ENCODE peak calls at places on chromosomes 7 and 10, in ten cellular contexts. One of them, this sample, is unnamed.

GRCh38 chr10:106519376-106520035 is 645.0 kb downstream of the SORCS1 start:
- DNase-seq in hepatocyte: no peak
- DNase-seq in heart left ventricle: no peak
- DNase-seq in thoracic aorta: no peak
- DNase-seq in astrocyte: no peak
- DNase-seq in ovary: no peak
- DNase-seq in uterus: no peak
- DNase-seq in A549: no peak
- DNase-seq in Panc1: no peak
- DNase-seq in body of pancreas: no peak
- DNase-seq in this sample: no peak

GRCh38 chr10:15879058-15879457 is 18.8 kb upstream of the MINDY3 start:
- DNase-seq in hepatocyte: peak; percentile 26
- DNase-seq in heart left ventricle: no peak
- DNase-seq in thoracic aorta: no peak
- DNase-seq in astrocyte: no peak
- DNase-seq in ovary: no peak
- DNase-seq in uterus: no peak
- DNase-seq in A549: peak; percentile 50
- DNase-seq in Panc1: no peak
- DNase-seq in body of pancreas: no peak
- DNase-seq in this sample: no peak

GRCh38 chr10:111082102-111082975 is 5.5 kb downstream of the ADRA2A start:
- DNase-seq in hepatocyte: no peak
- DNase-seq in heart left ventricle: no peak
- DNase-seq in thoracic aorta: no peak
- DNase-seq in astrocyte: no peak
- DNase-seq in ovary: no peak
- DNase-seq in uterus: no peak
- DNase-seq in A549: no peak
- DNase-seq in Panc1: no peak
- DNase-seq in body of pancreas: no peak
- DNase-seq in this sample: no peak

GRCh38 chr7:116674508-116675173 is 2.6 kb downstream of the MET start:
- DNase-seq in hepatocyte: no peak
- DNase-seq in heart left ventricle: no peak
- DNase-seq in thoracic aorta: no peak
- DNase-seq in astrocyte: peak; percentile 70
- DNase-seq in ovary: no peak
- DNase-seq in uterus: no peak
- DNase-seq in A549: peak; percentile 36
- DNase-seq in Panc1: no peak
- DNase-seq in body of pancreas: no peak
- DNase-seq in this sample: no peak

GRCh38 chr7:83060218-83060617 is 102.5 kb downstream of the PCLO start:
- DNase-seq in hepatocyte: no peak
- DNase-seq in heart left ventricle: peak; percentile 21
- DNase-seq in thoracic aorta: no peak
- DNase-seq in astrocyte: no peak
- DNase-seq in ovary: no peak
- DNase-seq in uterus: no peak
- DNase-seq in A549: no peak
- DNase-seq in Panc1: no peak
- DNase-seq in body of pancreas: peak; percentile 14
- DNase-seq in this sample: peak; percentile 13

GRCh38 chr10:35946556-35946955 is 304.5 kb upstream of the FZD8 start:
- DNase-seq in hepatocyte: no peak
- DNase-seq in heart left ventricle: no peak
- DNase-seq in thoracic aorta: no peak
- DNase-seq in astrocyte: no peak
- DNase-seq in ovary: no peak
- DNase-seq in uterus: no peak
- DNase-seq in A549: no peak
- DNase-seq in Panc1: no peak
- DNase-seq in body of pancreas: no peak
- DNase-seq in this sample: no peak

GRCh38 chr10:23088609-23089008 is 6.8 kb upstream of the MSRB2 start:
- DNase-seq in hepatocyte: no peak
- DNase-seq in heart left ventricle: no peak
- DNase-seq in thoracic aorta: no peak
- DNase-seq in astrocyte: no peak
- DNase-seq in ovary: no peak
- DNase-seq in uterus: no peak
- DNase-seq in A549: no peak
- DNase-seq in Panc1: no peak
- DNase-seq in body of pancreas: no peak
- DNase-seq in this sample: no peak

GRCh38 chr10:76033457-76034196 is 602.2 kb downstream of the LRMDA start:
- DNase-seq in hepatocyte: peak; percentile 48
- DNase-seq in heart left ventricle: no peak
- DNase-seq in thoracic aorta: no peak
- DNase-seq in astrocyte: peak; percentile 69
- DNase-seq in ovary: peak; percentile 30
- DNase-seq in uterus: no peak
- DNase-seq in A549: peak; percentile 84
- DNase-seq in Panc1: no peak
- DNase-seq in body of pancreas: peak; percentile 44
- DNase-seq in this sample: no peak

GRCh38 chr7:78543976-78544375 is 745.4 kb downstream of the PHTF2 start:
- DNase-seq in hepatocyte: no peak
- DNase-seq in heart left ventricle: no peak
- DNase-seq in thoracic aorta: no peak
- DNase-seq in astrocyte: no peak
- DNase-seq in ovary: no peak
- DNase-seq in uterus: no peak
- DNase-seq in A549: no peak
- DNase-seq in Panc1: no peak
- DNase-seq in body of pancreas: no peak
- DNase-seq in this sample: no peak

GRCh38 chr7:79282882-79283602 is 170.4 kb downstream of the MAGI2 start:
- DNase-seq in hepatocyte: no peak
- DNase-seq in heart left ventricle: no peak
- DNase-seq in thoracic aorta: no peak
- DNase-seq in astrocyte: peak; percentile 81
- DNase-seq in ovary: no peak
- DNase-seq in uterus: no peak
- DNase-seq in A549: no peak
- DNase-seq in Panc1: peak; percentile 84
- DNase-seq in body of pancreas: no peak
- DNase-seq in this sample: no peak

GRCh38 chr7:10888861-10889260 is 84.8 kb upstream of the PHF14 start:
- DNase-seq in hepatocyte: no peak
- DNase-seq in heart left ventricle: no peak
- DNase-seq in thoracic aorta: no peak
- DNase-seq in astrocyte: no peak
- DNase-seq in ovary: no peak
- DNase-seq in uterus: no peak
- DNase-seq in A549: no peak
- DNase-seq in Panc1: no peak
- DNase-seq in body of pancreas: no peak
- DNase-seq in this sample: no peak

GRCh38 chr10:96541921-96542320 is 28.2 kb upstream of the TLL2 start:
- DNase-seq in hepatocyte: no peak
- DNase-seq in heart left ventricle: no peak
- DNase-seq in thoracic aorta: no peak
- DNase-seq in astrocyte: peak; percentile 33
- DNase-seq in ovary: no peak
- DNase-seq in uterus: no peak
- DNase-seq in A549: no peak
- DNase-seq in Panc1: no peak
- DNase-seq in body of pancreas: no peak
- DNase-seq in this sample: no peak

GRCh38 chr7:134421998-134422397 is 36.9 kb downstream of the AKR1B1 start:
- DNase-seq in hepatocyte: no peak
- DNase-seq in heart left ventricle: no peak
- DNase-seq in thoracic aorta: no peak
- DNase-seq in astrocyte: no peak
- DNase-seq in ovary: no peak
- DNase-seq in uterus: no peak
- DNase-seq in A549: peak; percentile 86
- DNase-seq in Panc1: no peak
- DNase-seq in body of pancreas: no peak
- DNase-seq in this sample: no peak

GRCh38 chr7:51340029-51340838 is 23.6 kb upstream of the COBL start:
- DNase-seq in hepatocyte: peak; percentile 45
- DNase-seq in heart left ventricle: no peak
- DNase-seq in thoracic aorta: no peak
- DNase-seq in astrocyte: no peak
- DNase-seq in ovary: no peak
- DNase-seq in uterus: no peak
- DNase-seq in A549: no peak
- DNase-seq in Panc1: no peak
- DNase-seq in body of pancreas: peak; percentile 31
- DNase-seq in this sample: no peak

GRCh38 chr10:19048901-19049300 is 300 bp downstream of the MALRD1 start:
- DNase-seq in hepatocyte: no peak
- DNase-seq in heart left ventricle: no peak
- DNase-seq in thoracic aorta: no peak
- DNase-seq in astrocyte: no peak
- DNase-seq in ovary: no peak
- DNase-seq in uterus: no peak
- DNase-seq in A549: no peak
- DNase-seq in Panc1: no peak
- DNase-seq in body of pancreas: no peak
- DNase-seq in this sample: no peak

GRCh38 chr10:85612833-85613232 is 753.8 kb downstream of the GRID1 start:
- DNase-seq in hepatocyte: no peak
- DNase-seq in heart left ventricle: no peak
- DNase-seq in thoracic aorta: no peak
- DNase-seq in astrocyte: no peak
- DNase-seq in ovary: no peak
- DNase-seq in uterus: no peak
- DNase-seq in A549: no peak
- DNase-seq in Panc1: no peak
- DNase-seq in body of pancreas: no peak
- DNase-seq in this sample: no peak

GRCh38 chr10:73262105-73262730 is 9.8 kb upstream of the MRPS16 start:
- DNase-seq in hepatocyte: no peak
- DNase-seq in heart left ventricle: no peak
- DNase-seq in thoracic aorta: no peak
- DNase-seq in astrocyte: peak; percentile 80
- DNase-seq in ovary: no peak
- DNase-seq in uterus: no peak
- DNase-seq in A549: peak; percentile 68
- DNase-seq in Panc1: peak; percentile 85
- DNase-seq in body of pancreas: no peak
- DNase-seq in this sample: no peak

GRCh38 chr7:94973844-94974243 is 66.5 kb downstream of the PPP1R9A start:
- DNase-seq in hepatocyte: no peak
- DNase-seq in heart left ventricle: no peak
- DNase-seq in thoracic aorta: no peak
- DNase-seq in astrocyte: no peak
- DNase-seq in ovary: no peak
- DNase-seq in uterus: no peak
- DNase-seq in A549: no peak
- DNase-seq in Panc1: no peak
- DNase-seq in body of pancreas: no peak
- DNase-seq in this sample: no peak

GRCh38 chr10:131779661-131780394 is 121.0 kb upstream of the PPP2R2D start:
- DNase-seq in hepatocyte: no peak
- DNase-seq in heart left ventricle: no peak
- DNase-seq in thoracic aorta: no peak
- DNase-seq in astrocyte: no peak
- DNase-seq in ovary: no peak
- DNase-seq in uterus: no peak
- DNase-seq in A549: no peak
- DNase-seq in Panc1: no peak
- DNase-seq in body of pancreas: no peak
- DNase-seq in this sample: no peak

GRCh38 chr10:121595321-121595805 is 2.9 kb downstream of the FGFR2 start:
- DNase-seq in hepatocyte: no peak
- DNase-seq in heart left ventricle: no peak
- DNase-seq in thoracic aorta: no peak
- DNase-seq in astrocyte: peak; percentile 26
- DNase-seq in ovary: no peak
- DNase-seq in uterus: no peak
- DNase-seq in A549: no peak
- DNase-seq in Panc1: no peak
- DNase-seq in body of pancreas: no peak
- DNase-seq in this sample: no peak
- H3K27ac ChIP-seq in hepatocyte: peak overlapping the region; percentile 83
- H3K27ac ChIP-seq in heart left ventricle: no peak overlapping the region
- H3K27ac ChIP-seq in thoracic aorta: no peak overlapping the region
- H3K27ac ChIP-seq in astrocyte: no peak overlapping the region
- H3K27ac ChIP-seq in ovary: no peak overlapping the region
- H3K27ac ChIP-seq in uterus: peak overlapping the region; percentile 91
- H3K27ac ChIP-seq in A549: no peak overlapping the region
- H3K27ac ChIP-seq in Panc1: no peak overlapping the region
- H3K27ac ChIP-seq in body of pancreas: peak overlapping the region; percentile 22
- H3K27ac ChIP-seq in this sample: peak overlapping the region; percentile 70

DNA sequence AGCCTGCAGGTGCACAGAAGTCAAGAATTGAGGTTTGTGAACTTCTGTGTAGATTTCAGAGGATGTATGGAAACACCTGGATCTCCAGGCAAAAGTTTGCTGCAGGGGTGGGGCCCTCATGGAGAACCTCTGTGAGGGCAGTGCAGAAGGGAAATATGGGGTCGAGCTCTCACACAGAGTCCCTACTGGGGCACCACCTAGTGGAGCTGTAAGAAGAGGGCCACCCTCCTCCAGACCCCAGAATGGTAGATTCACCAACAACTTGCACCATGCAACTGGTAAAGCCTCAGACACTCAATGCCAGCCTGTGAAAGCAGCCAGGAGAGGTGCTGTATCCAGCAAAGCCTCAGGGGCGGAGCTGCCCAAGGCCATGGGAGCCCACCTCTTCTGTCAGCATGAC is 205.8 kb downstream of the CCSER2 start:
- DNase-seq in hepatocyte: no peak
- DNase-seq in heart left ventricle: no peak
- DNase-seq in thoracic aorta: no peak
- DNase-seq in astrocyte: no peak
- DNase-seq in ovary: no peak
- DNase-seq in uterus: no peak
- DNase-seq in A549: no peak
- DNase-seq in Panc1: no peak
- DNase-seq in body of pancreas: no peak
- DNase-seq in this sample: no peak
- TF ChIP-seq CTCF in hepatocyte: peak; percentile 11
- TF ChIP-seq CTCF in heart left ventricle: peak; percentile 28
- TF ChIP-seq CTCF in thoracic aorta: no peak
- TF ChIP-seq CTCF in astrocyte: no peak
- TF ChIP-seq CTCF in ovary: no peak
- TF ChIP-seq CTCF in uterus: no peak
- TF ChIP-seq CTCF in A549: peak; percentile 12
- TF ChIP-seq CTCF in Panc1: peak; percentile 48
- TF ChIP-seq CTCF in body of pancreas: peak; percentile 18
- TF ChIP-seq CTCF in this sample: peak; percentile 11

GRCh38 chr7:135573541-135573940 is 15.8 kb downstream of the NUP205 start:
- DNase-seq in hepatocyte: no peak
- DNase-seq in heart left ventricle: no peak
- DNase-seq in thoracic aorta: no peak
- DNase-seq in astrocyte: no peak
- DNase-seq in ovary: no peak
- DNase-seq in uterus: no peak
- DNase-seq in A549: no peak
- DNase-seq in Panc1: no peak
- DNase-seq in body of pancreas: no peak
- DNase-seq in this sample: no peak
- H3K27ac ChIP-seq in hepatocyte: no peak overlapping the region
- H3K27ac ChIP-seq in heart left ventricle: no peak overlapping the region
- H3K27ac ChIP-seq in thoracic aorta: no peak overlapping the region
- H3K27ac ChIP-seq in astrocyte: no peak overlapping the region
- H3K27ac ChIP-seq in ovary: no peak overlapping the region
- H3K27ac ChIP-seq in uterus: no peak overlapping the region
- H3K27ac ChIP-seq in A549: no peak overlapping the region
- H3K27ac ChIP-seq in Panc1: no peak overlapping the region
- H3K27ac ChIP-seq in body of pancreas: no peak overlapping the region
- H3K27ac ChIP-seq in this sample: no peak overlapping the region

GRCh38 chr10:120850911-120851865 is at the start of gene WDR11:
- DNase-seq in hepatocyte: peak; percentile 94
- DNase-seq in heart left ventricle: peak; percentile 89
- DNase-seq in thoracic aorta: peak; percentile 60
- DNase-seq in astrocyte: peak; percentile 87
- DNase-seq in ovary: peak; percentile 80
- DNase-seq in uterus: peak; percentile 86
- DNase-seq in A549: peak; percentile 75
- DNase-seq in Panc1: peak; percentile 62
- DNase-seq in body of pancreas: peak; percentile 89
- DNase-seq in this sample: peak; percentile 93
- TF ChIP-seq CTCF in hepatocyte: no peak
- TF ChIP-seq CTCF in heart left ventricle: no peak
- TF ChIP-seq CTCF in thoracic aorta: no peak
- TF ChIP-seq CTCF in astrocyte: no peak
- TF ChIP-seq CTCF in ovary: no peak
- TF ChIP-seq CTCF in uterus: no peak
- TF ChIP-seq CTCF in A549: no peak
- TF ChIP-seq CTCF in Panc1: no peak
- TF ChIP-seq CTCF in body of pancreas: no peak
- TF ChIP-seq CTCF in this sample: no peak

This sample was measured in thyroid gland.